ENCODE peak calls at places on chromosomes 12 and 14, in nine cellular contexts. One of them, this sample, is unnamed.

GRCh38 chr12:120902846-120903381 is 1.2 kb downstream of the SPPL3 start:
- DNase-seq in OCI-LY7: peak; percentile 21
- DNase-seq in SK-N-SH: no peak
- DNase-seq in endothelial cell of umbilical vein: peak; percentile 27
- DNase-seq in hepatocyte: no peak
- DNase-seq in HCT116: no peak
- DNase-seq in neural progenitor cell: no peak
- DNase-seq in GM23248: peak; percentile 20
- DNase-seq in fibroblast of lung: no peak
- DNase-seq in this sample: no peak

GRCh38 chr12:65923228-65923627 is 98.9 kb downstream of the HMGA2 start:
- DNase-seq in GM23248: no peak
- DNase-seq in hepatocyte: no peak
- DNase-seq in SK-N-SH: no peak
- DNase-seq in fibroblast of lung: no peak
- DNase-seq in OCI-LY7: peak; percentile 3
- DNase-seq in endothelial cell of umbilical vein: no peak
- DNase-seq in neural progenitor cell: no peak
- DNase-seq in HCT116: no peak
- DNase-seq in this sample: no peak

GRCh38 chr14:100037351-100037750 is 27.9 kb upstream of the EVL start:
- DNase-seq in neural progenitor cell: no peak
- DNase-seq in GM23248: peak; percentile 56
- DNase-seq in hepatocyte: peak; percentile 58
- DNase-seq in HCT116: no peak
- DNase-seq in fibroblast of lung: peak; percentile 72
- DNase-seq in SK-N-SH: no peak
- DNase-seq in OCI-LY7: no peak
- DNase-seq in endothelial cell of umbilical vein: no peak
- DNase-seq in this sample: no peak

GRCh38 chr12:111687255-111687654 is 1.4 kb downstream of the ACAD10 start:
- DNase-seq in GM23248: peak; percentile 30
- DNase-seq in fibroblast of lung: no peak
- DNase-seq in SK-N-SH: peak; percentile 27
- DNase-seq in hepatocyte: peak; percentile 13
- DNase-seq in HCT116: no peak
- DNase-seq in neural progenitor cell: no peak
- DNase-seq in OCI-LY7: peak; percentile 77
- DNase-seq in endothelial cell of umbilical vein: peak; percentile 7
- DNase-seq in this sample: peak; percentile 28

GRCh38 chr12:128859311-128859710 is 6.0 kb downstream of the GLT1D1 start:
- DNase-seq in SK-N-SH: no peak
- DNase-seq in hepatocyte: no peak
- DNase-seq in GM23248: no peak
- DNase-seq in endothelial cell of umbilical vein: no peak
- DNase-seq in OCI-LY7: no peak
- DNase-seq in neural progenitor cell: no peak
- DNase-seq in HCT116: no peak
- DNase-seq in fibroblast of lung: no peak
- DNase-seq in this sample: no peak

GRCh38 chr14:76862546-76863282 is 36.5 kb downstream of the LRRC74A start:
- DNase-seq in neural progenitor cell: no peak
- DNase-seq in GM23248: no peak
- DNase-seq in endothelial cell of umbilical vein: no peak
- DNase-seq in HCT116: no peak
- DNase-seq in hepatocyte: no peak
- DNase-seq in fibroblast of lung: no peak
- DNase-seq in SK-N-SH: no peak
- DNase-seq in OCI-LY7: no peak
- DNase-seq in this sample: no peak

GRCh38 chr12:90854136-90854689 is 100.8 kb downstream of the CCER1 start:
- DNase-seq in OCI-LY7: peak; percentile 40
- DNase-seq in endothelial cell of umbilical vein: peak; percentile 60
- DNase-seq in hepatocyte: peak; percentile 76
- DNase-seq in HCT116: peak; percentile 36
- DNase-seq in fibroblast of lung: peak; percentile 79
- DNase-seq in neural progenitor cell: peak; percentile 75
- DNase-seq in GM23248: peak; percentile 74
- DNase-seq in SK-N-SH: peak; percentile 43
- DNase-seq in this sample: peak; percentile 78

GRCh38 chr12:68591716-68592437 is 18.8 kb upstream of the RAP1B start:
- DNase-seq in neural progenitor cell: no peak
- DNase-seq in OCI-LY7: peak; percentile 85
- DNase-seq in hepatocyte: no peak
- DNase-seq in SK-N-SH: no peak
- DNase-seq in GM23248: no peak
- DNase-seq in HCT116: no peak
- DNase-seq in endothelial cell of umbilical vein: no peak
- DNase-seq in fibroblast of lung: no peak
- DNase-seq in this sample: no peak

GRCh38 chr12:49344486-49345047 is 2.1 kb upstream of the DNAJC22 start:
- DNase-seq in neural progenitor cell: no peak
- DNase-seq in OCI-LY7: no peak
- DNase-seq in hepatocyte: no peak
- DNase-seq in SK-N-SH: no peak
- DNase-seq in endothelial cell of umbilical vein: no peak
- DNase-seq in GM23248: no peak
- DNase-seq in fibroblast of lung: no peak
- DNase-seq in HCT116: no peak
- DNase-seq in this sample: peak; percentile 17

GRCh38 chr12:10943167-10943566 is 4.1 kb upstream of the TAS2R14 start:
- DNase-seq in SK-N-SH: no peak
- DNase-seq in neural progenitor cell: no peak
- DNase-seq in OCI-LY7: no peak
- DNase-seq in GM23248: no peak
- DNase-seq in endothelial cell of umbilical vein: no peak
- DNase-seq in fibroblast of lung: no peak
- DNase-seq in hepatocyte: no peak
- DNase-seq in HCT116: no peak
- DNase-seq in this sample: no peak

GRCh38 chr12:82698959-82699358 is 12.3 kb downstream of the TMTC2 start:
- DNase-seq in GM23248: no peak
- DNase-seq in OCI-LY7: no peak
- DNase-seq in neural progenitor cell: no peak
- DNase-seq in SK-N-SH: no peak
- DNase-seq in fibroblast of lung: no peak
- DNase-seq in endothelial cell of umbilical vein: no peak
- DNase-seq in HCT116: no peak
- DNase-seq in hepatocyte: no peak
- DNase-seq in this sample: no peak

GRCh38 chr12:50686976-50687375 is 76.9 kb upstream of the ATF1 start:
- DNase-seq in neural progenitor cell: no peak
- DNase-seq in endothelial cell of umbilical vein: no peak
- DNase-seq in GM23248: no peak
- DNase-seq in SK-N-SH: no peak
- DNase-seq in fibroblast of lung: no peak
- DNase-seq in OCI-LY7: no peak
- DNase-seq in hepatocyte: no peak
- DNase-seq in HCT116: no peak
- DNase-seq in this sample: no peak

GRCh38 chr12:106126441-106127288 is 12.1 kb downstream of the NUAK1 start:
- DNase-seq in GM23248: peak; percentile 91
- DNase-seq in fibroblast of lung: no peak
- DNase-seq in OCI-LY7: no peak
- DNase-seq in hepatocyte: peak; percentile 57
- DNase-seq in endothelial cell of umbilical vein: no peak
- DNase-seq in HCT116: no peak
- DNase-seq in neural progenitor cell: no peak
- DNase-seq in SK-N-SH: no peak
- DNase-seq in this sample: no peak
- H3K79me2 ChIP-seq in GM23248: peaks cover 100% of the 10 kb centered on the region
- H3K79me2 ChIP-seq in fibroblast of lung: no peaks in the 10 kb centered on the region
- H3K79me2 ChIP-seq in OCI-LY7: no peaks in the 10 kb centered on the region
- H3K79me2 ChIP-seq in hepatocyte: peaks cover 74% of the 10 kb centered on the region
- H3K79me2 ChIP-seq in endothelial cell of umbilical vein: peaks cover 44% of the 10 kb centered on the region
- H3K79me2 ChIP-seq in HCT116: no peaks in the 10 kb centered on the region
- H3K79me2 ChIP-seq in neural progenitor cell: peaks cover 60% of the 10 kb centered on the region
- H3K79me2 ChIP-seq in SK-N-SH: peaks cover 100% of the 10 kb centered on the region
- H3K79me2 ChIP-seq in this sample: peaks cover 100% of the 10 kb centered on the region

DNA sequence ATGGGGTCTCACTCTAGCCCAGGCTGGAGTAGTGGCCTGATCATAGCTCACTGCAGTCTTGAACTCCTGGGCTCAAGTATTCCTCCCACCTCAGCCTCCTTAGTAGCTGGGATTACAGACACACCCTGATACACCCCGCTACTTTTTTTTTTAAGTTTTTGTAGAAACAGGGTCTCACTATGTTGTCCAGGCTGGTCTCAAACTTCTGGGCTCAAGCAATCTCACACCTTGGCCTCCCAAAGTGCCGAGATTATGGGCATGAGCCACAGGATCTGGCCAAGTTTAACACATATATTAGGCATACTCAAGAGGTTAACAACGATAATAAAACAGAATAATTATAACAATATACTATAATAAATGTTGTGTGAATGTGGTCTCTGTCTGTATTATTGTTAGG is 25.8 kb downstream of the PPTC7 start:
- DNase-seq in SK-N-SH: no peak
- DNase-seq in fibroblast of lung: no peak
- DNase-seq in hepatocyte: no peak
- DNase-seq in GM23248: no peak
- DNase-seq in endothelial cell of umbilical vein: no peak
- DNase-seq in HCT116: no peak
- DNase-seq in neural progenitor cell: no peak
- DNase-seq in OCI-LY7: no peak
- DNase-seq in this sample: no peak
- H3K79me2 ChIP-seq in SK-N-SH: peaks cover 80% of the 10 kb centered on the region
- H3K79me2 ChIP-seq in fibroblast of lung: peaks cover 35% of the 10 kb centered on the region
- H3K79me2 ChIP-seq in hepatocyte: peaks cover 100% of the 10 kb centered on the region
- H3K79me2 ChIP-seq in GM23248: peaks cover 83% of the 10 kb centered on the region
- H3K79me2 ChIP-seq in endothelial cell of umbilical vein: peaks cover 86% of the 10 kb centered on the region
- H3K79me2 ChIP-seq in HCT116: peaks cover 92% of the 10 kb centered on the region
- H3K79me2 ChIP-seq in neural progenitor cell: peaks cover 41% of the 10 kb centered on the region
- H3K79me2 ChIP-seq in OCI-LY7: peaks cover 96% of the 10 kb centered on the region
- H3K79me2 ChIP-seq in this sample: peaks cover 85% of the 10 kb centered on the region

DNA sequence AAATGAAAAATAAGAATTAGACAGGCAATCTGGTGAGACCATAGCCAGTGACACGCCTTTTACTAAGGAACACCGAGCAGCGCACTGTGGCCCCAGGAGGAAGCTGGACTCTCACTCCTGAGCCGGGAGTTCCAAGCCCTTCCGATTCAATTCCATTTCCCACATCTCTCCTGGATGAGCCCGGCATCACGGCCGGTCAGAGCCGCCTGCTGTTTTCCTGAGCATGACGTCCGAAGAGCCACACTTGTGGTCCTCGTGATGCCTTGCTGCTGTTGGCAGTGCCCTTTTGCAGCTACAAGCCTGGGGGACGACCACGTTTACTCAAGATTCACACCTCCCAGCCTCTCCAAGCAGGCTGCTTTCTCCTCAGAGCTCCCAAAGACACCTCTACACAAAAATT is 40.8 kb downstream of the FBXL14 start:
- DNase-seq in hepatocyte: no peak
- DNase-seq in SK-N-SH: no peak
- DNase-seq in fibroblast of lung: no peak
- DNase-seq in HCT116: no peak
- DNase-seq in GM23248: no peak
- DNase-seq in neural progenitor cell: no peak
- DNase-seq in OCI-LY7: peak; percentile 32
- DNase-seq in endothelial cell of umbilical vein: no peak
- DNase-seq in this sample: no peak
- H3K79me2 ChIP-seq in hepatocyte: no peaks in the 10 kb centered on the region
- H3K79me2 ChIP-seq in SK-N-SH: peaks cover 100% of the 10 kb centered on the region
- H3K79me2 ChIP-seq in fibroblast of lung: peaks cover 84% of the 10 kb centered on the region
- H3K79me2 ChIP-seq in HCT116: no peaks in the 10 kb centered on the region
- H3K79me2 ChIP-seq in GM23248: peaks cover 100% of the 10 kb centered on the region
- H3K79me2 ChIP-seq in neural progenitor cell: peaks cover 92% of the 10 kb centered on the region
- H3K79me2 ChIP-seq in OCI-LY7: peaks cover 5% of the 10 kb centered on the region
- H3K79me2 ChIP-seq in endothelial cell of umbilical vein: no peaks in the 10 kb centered on the region
- H3K79me2 ChIP-seq in this sample: no peaks in the 10 kb centered on the region

GRCh38 chr12:113247123-113248045 is 26.1 kb downstream of the TPCN1 start:
- DNase-seq in OCI-LY7: no peak
- DNase-seq in neural progenitor cell: no peak
- DNase-seq in GM23248: peak; percentile 25
- DNase-seq in SK-N-SH: peak; percentile 33
- DNase-seq in fibroblast of lung: peak; percentile 45
- DNase-seq in endothelial cell of umbilical vein: peak; percentile 67
- DNase-seq in HCT116: no peak
- DNase-seq in hepatocyte: peak; percentile 45
- DNase-seq in this sample: no peak
- H3K79me2 ChIP-seq in OCI-LY7: peaks cover 6% of the 10 kb centered on the region
- H3K79me2 ChIP-seq in neural progenitor cell: no peaks in the 10 kb centered on the region
- H3K79me2 ChIP-seq in GM23248: no peaks in the 10 kb centered on the region
- H3K79me2 ChIP-seq in SK-N-SH: no peaks in the 10 kb centered on the region
- H3K79me2 ChIP-seq in fibroblast of lung: no peaks in the 10 kb centered on the region
- H3K79me2 ChIP-seq in endothelial cell of umbilical vein: no peaks in the 10 kb centered on the region
- H3K79me2 ChIP-seq in HCT116: no peaks in the 10 kb centered on the region
- H3K79me2 ChIP-seq in hepatocyte: peaks cover 4% of the 10 kb centered on the region
- H3K79me2 ChIP-seq in this sample: no peaks in the 10 kb centered on the region

GRCh38 chr14:33932526-33933292 is 18.2 kb downstream of the EGLN3 start:
- DNase-seq in HCT116: no peak
- DNase-seq in GM23248: no peak
- DNase-seq in OCI-LY7: no peak
- DNase-seq in endothelial cell of umbilical vein: no peak
- DNase-seq in SK-N-SH: no peak
- DNase-seq in hepatocyte: no peak
- DNase-seq in neural progenitor cell: peak; percentile 87
- DNase-seq in fibroblast of lung: peak; percentile 39
- DNase-seq in this sample: no peak

GRCh38 chr14:33928895-33929294 is 22.0 kb downstream of the EGLN3 start:
- DNase-seq in endothelial cell of umbilical vein: no peak
- DNase-seq in SK-N-SH: no peak
- DNase-seq in GM23248: no peak
- DNase-seq in HCT116: no peak
- DNase-seq in OCI-LY7: no peak
- DNase-seq in neural progenitor cell: no peak
- DNase-seq in hepatocyte: no peak
- DNase-seq in fibroblast of lung: no peak
- DNase-seq in this sample: no peak

GRCh38 chr14:33932033-33932432 is 18.8 kb downstream of the EGLN3 start:
- DNase-seq in endothelial cell of umbilical vein: no peak
- DNase-seq in hepatocyte: no peak
- DNase-seq in fibroblast of lung: no peak
- DNase-seq in HCT116: no peak
- DNase-seq in GM23248: no peak
- DNase-seq in SK-N-SH: no peak
- DNase-seq in neural progenitor cell: no peak
- DNase-seq in OCI-LY7: no peak
- DNase-seq in this sample: no peak

GRCh38 chr14:33931439-33931838 is 19.4 kb downstream of the EGLN3 start:
- DNase-seq in fibroblast of lung: no peak
- DNase-seq in OCI-LY7: no peak
- DNase-seq in hepatocyte: no peak
- DNase-seq in neural progenitor cell: peak; percentile 82
- DNase-seq in SK-N-SH: no peak
- DNase-seq in GM23248: no peak
- DNase-seq in endothelial cell of umbilical vein: no peak
- DNase-seq in HCT116: no peak
- DNase-seq in this sample: no peak

GRCh38 chr14:33930464-33930863 is 20.4 kb downstream of the EGLN3 start:
- DNase-seq in fibroblast of lung: no peak
- DNase-seq in neural progenitor cell: no peak
- DNase-seq in HCT116: no peak
- DNase-seq in hepatocyte: no peak
- DNase-seq in SK-N-SH: no peak
- DNase-seq in GM23248: peak; percentile 24
- DNase-seq in endothelial cell of umbilical vein: no peak
- DNase-seq in OCI-LY7: no peak
- DNase-seq in this sample: no peak
- H3K79me2 ChIP-seq in fibroblast of lung: no peaks in the 10 kb centered on the region
- H3K79me2 ChIP-seq in neural progenitor cell: peaks cover 87% of the 10 kb centered on the region
- H3K79me2 ChIP-seq in HCT116: no peaks in the 10 kb centered on the region
- H3K79me2 ChIP-seq in hepatocyte: peaks cover 11% of the 10 kb centered on the region
- H3K79me2 ChIP-seq in SK-N-SH: no peaks in the 10 kb centered on the region
- H3K79me2 ChIP-seq in GM23248: no peaks in the 10 kb centered on the region
- H3K79me2 ChIP-seq in endothelial cell of umbilical vein: no peaks in the 10 kb centered on the region
- H3K79me2 ChIP-seq in OCI-LY7: no peaks in the 10 kb centered on the region
- H3K79me2 ChIP-seq in this sample: peaks cover 52% of the 10 kb centered on the region

GRCh38 chr14:52693532-52693931 is 1.8 kb downstream of the ERO1A start:
- DNase-seq in SK-N-SH: no peak
- DNase-seq in hepatocyte: no peak
- DNase-seq in neural progenitor cell: no peak
- DNase-seq in fibroblast of lung: no peak
- DNase-seq in HCT116: no peak
- DNase-seq in OCI-LY7: no peak
- DNase-seq in GM23248: no peak
- DNase-seq in endothelial cell of umbilical vein: no peak
- DNase-seq in this sample: no peak
- H3K79me2 ChIP-seq in SK-N-SH: peaks cover 66% of the 10 kb centered on the region
- H3K79me2 ChIP-seq in hepatocyte: peaks cover 60% of the 10 kb centered on the region
- H3K79me2 ChIP-seq in neural progenitor cell: peaks cover 61% of the 10 kb centered on the region
- H3K79me2 ChIP-seq in fibroblast of lung: peaks cover 57% of the 10 kb centered on the region
- H3K79me2 ChIP-seq in HCT116: peaks cover 70% of the 10 kb centered on the region
- H3K79me2 ChIP-seq in OCI-LY7: peaks cover 69% of the 10 kb centered on the region
- H3K79me2 ChIP-seq in GM23248: peaks cover 67% of the 10 kb centered on the region
- H3K79me2 ChIP-seq in endothelial cell of umbilical vein: peaks cover 64% of the 10 kb centered on the region
- H3K79me2 ChIP-seq in this sample: peaks cover 60% of the 10 kb centered on the region